ENCODE peak calls at places on chromosomes 2 and 18, in five cellular contexts. One of them, this sample, is unnamed.

GRCh38 chr2:43406643-43407042 is 180.2 kb upstream of the ZFP36L2 start:
- DNase-seq in PC-3: no peak
- DNase-seq in psoas muscle: no peak
- DNase-seq in uterus: no peak
- DNase-seq in lower lobe of right lung: no peak
- DNase-seq in this sample: no peak

GRCh38 chr18:55579888-55580287 is 8.1 kb downstream of the TCF4 start:
- DNase-seq in PC-3: no peak
- DNase-seq in psoas muscle: no peak
- DNase-seq in uterus: no peak
- DNase-seq in lower lobe of right lung: no peak
- DNase-seq in this sample: no peak

GRCh38 chr18:59971871-59972270 is 72.1 kb downstream of the PMAIP1 start:
- DNase-seq in PC-3: no peak
- DNase-seq in psoas muscle: no peak
- DNase-seq in uterus: no peak
- DNase-seq in lower lobe of right lung: no peak
- DNase-seq in this sample: no peak

GRCh38 chr18:9101730-9102390 is 639 bp upstream of the NDUFV2 start:
- DNase-seq in PC-3: peak
- DNase-seq in psoas muscle: no peak
- DNase-seq in uterus: no peak
- DNase-seq in lower lobe of right lung: no peak
- DNase-seq in this sample: no peak

GRCh38 chr2:3101704-3102055 is 275.9 kb downstream of the EIPR1 start:
- DNase-seq in PC-3: no peak
- DNase-seq in psoas muscle: no peak
- DNase-seq in uterus: no peak
- DNase-seq in lower lobe of right lung: no peak
- DNase-seq in this sample: no peak

GRCh38 chr18:3248670-3249359 is 1.2 kb downstream of the MYL12A start:
- DNase-seq in PC-3: peak
- DNase-seq in psoas muscle: no peak
- DNase-seq in uterus: no peak
- DNase-seq in lower lobe of right lung: no peak
- DNase-seq in this sample: no peak

GRCh38 chr2:3222636-3223035 is 155.0 kb downstream of the EIPR1 start:
- DNase-seq in PC-3: no peak
- DNase-seq in psoas muscle: no peak
- DNase-seq in uterus: no peak
- DNase-seq in lower lobe of right lung: no peak
- DNase-seq in this sample: no peak

GRCh38 chr2:202377308-202377736 is 1.2 kb downstream of the BMPR2 start:
- DNase-seq in PC-3: peak
- DNase-seq in psoas muscle: peak
- DNase-seq in uterus: peak
- DNase-seq in lower lobe of right lung: peak
- DNase-seq in this sample: peak

GRCh38 chr2:185201063-185201462 is 537.5 kb upstream of the FSIP2 start:
- DNase-seq in PC-3: no peak
- DNase-seq in psoas muscle: no peak
- DNase-seq in uterus: no peak
- DNase-seq in lower lobe of right lung: no peak
- DNase-seq in this sample: no peak

GRCh38 chr18:1539276-1539675 is 634.6 kb downstream of the ADCYAP1 start:
- DNase-seq in PC-3: no peak
- DNase-seq in psoas muscle: no peak
- DNase-seq in uterus: no peak
- DNase-seq in lower lobe of right lung: no peak
- DNase-seq in this sample: no peak

GRCh38 chr2:196718796-196719564 is 79.5 kb downstream of the CCDC150 start:
- DNase-seq in PC-3: peak
- DNase-seq in psoas muscle: no peak
- DNase-seq in uterus: no peak
- DNase-seq in lower lobe of right lung: no peak
- DNase-seq in this sample: no peak

GRCh38 chr2:3480352-3481010 is 38.9 kb downstream of the ADI1 start:
- DNase-seq in PC-3: no peak
- DNase-seq in psoas muscle: peak
- DNase-seq in uterus: no peak
- DNase-seq in lower lobe of right lung: no peak
- DNase-seq in this sample: no peak

GRCh38 chr2:96119389-96119751 is 3.0 kb upstream of the ADRA2B start:
- DNase-seq in PC-3: no peak
- DNase-seq in psoas muscle: no peak
- DNase-seq in uterus: no peak
- DNase-seq in lower lobe of right lung: no peak
- DNase-seq in this sample: no peak

GRCh38 chr2:111986116-111986900 is 68.8 kb upstream of the TMEM87B start:
- DNase-seq in PC-3: no peak
- DNase-seq in psoas muscle: no peak
- DNase-seq in uterus: no peak
- DNase-seq in lower lobe of right lung: no peak
- DNase-seq in this sample: no peak

GRCh38 chr18:28357785-28358401 is 181.0 kb upstream of the CDH2 start:
- DNase-seq in PC-3: peak
- DNase-seq in psoas muscle: no peak
- DNase-seq in uterus: no peak
- DNase-seq in lower lobe of right lung: no peak
- DNase-seq in this sample: no peak

GRCh38 chr2:234364718-234365117 is 132.2 kb downstream of the ARL4C start:
- DNase-seq in PC-3: no peak
- DNase-seq in psoas muscle: no peak
- DNase-seq in uterus: no peak
- DNase-seq in lower lobe of right lung: no peak
- DNase-seq in this sample: no peak
- H3K4me3 ChIP-seq in PC-3: no peak
- H3K4me3 ChIP-seq in psoas muscle: no peak
- H3K4me3 ChIP-seq in uterus: no peak
- H3K4me3 ChIP-seq in lower lobe of right lung: no peak
- H3K4me3 ChIP-seq in this sample: no peak

GRCh38 chr2:81260320-81260719 is 955.8 kb upstream of the LRRTM1 start:
- DNase-seq in PC-3: peak
- DNase-seq in psoas muscle: no peak
- DNase-seq in uterus: no peak
- DNase-seq in lower lobe of right lung: no peak
- DNase-seq in this sample: no peak

GRCh38 chr2:81263989-81264388 is 959.4 kb upstream of the LRRTM1 start:
- DNase-seq in PC-3: no peak
- DNase-seq in psoas muscle: no peak
- DNase-seq in uterus: no peak
- DNase-seq in lower lobe of right lung: no peak
- DNase-seq in this sample: no peak

GRCh38 chr2:81266106-81266505 is 961.6 kb upstream of the LRRTM1 start:
- DNase-seq in PC-3: peak
- DNase-seq in psoas muscle: no peak
- DNase-seq in uterus: no peak
- DNase-seq in lower lobe of right lung: no peak
- DNase-seq in this sample: no peak
- TF ChIP-seq CTCF in PC-3: peak
- TF ChIP-seq CTCF in psoas muscle: no peak
- TF ChIP-seq CTCF in uterus: no peak
- TF ChIP-seq CTCF in lower lobe of right lung: peak
- TF ChIP-seq CTCF in this sample: no peak

GRCh38 chr2:241410739-241411176 is 54.7 kb downstream of the FARP2 start:
- DNase-seq in PC-3: peak
- DNase-seq in psoas muscle: no peak
- DNase-seq in uterus: no peak
- DNase-seq in lower lobe of right lung: no peak
- DNase-seq in this sample: no peak
- H3K27ac ChIP-seq in PC-3: peak
- H3K27ac ChIP-seq in psoas muscle: no peak
- H3K27ac ChIP-seq in uterus: no peak
- H3K27ac ChIP-seq in lower lobe of right lung: no peak
- H3K27ac ChIP-seq in this sample: no peak

DNA sequence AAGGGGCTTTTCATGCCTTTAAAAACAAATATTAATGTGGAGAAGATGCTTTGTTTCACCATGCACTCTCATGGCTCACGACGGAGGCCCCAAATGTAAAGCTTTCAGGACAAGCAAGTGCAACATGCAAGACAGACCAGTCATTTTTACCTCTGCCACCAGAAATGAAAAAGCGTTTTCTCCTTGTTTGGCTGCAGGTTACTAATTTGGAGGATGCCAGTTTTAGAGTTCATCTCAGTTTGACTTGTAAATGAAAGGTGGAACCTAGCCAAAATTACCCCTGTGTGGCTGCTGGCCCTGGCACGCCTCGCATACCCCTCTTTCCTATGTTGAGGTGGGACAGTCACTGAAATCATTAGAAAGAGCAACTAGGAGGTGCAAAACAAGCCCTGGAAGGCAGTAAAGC is 138.6 kb downstream of the BCL2 start:
- DNase-seq in PC-3: no peak
- DNase-seq in psoas muscle: no peak
- DNase-seq in uterus: no peak
- DNase-seq in lower lobe of right lung: no peak
- DNase-seq in this sample: no peak
- H3K4me3 ChIP-seq in PC-3: no peak
- H3K4me3 ChIP-seq in psoas muscle: no peak
- H3K4me3 ChIP-seq in uterus: no peak
- H3K4me3 ChIP-seq in lower lobe of right lung: no peak
- H3K4me3 ChIP-seq in this sample: no peak

This sample was measured in coronary artery.